ENCODE peak calls at places on chromosomes 6 and 20, in six cellular contexts. N is iPS-NIHi11, M is body of pancreas, W is GM13976, G is substantia nigra, I is NCI-H2029. T is an unnamed sample.

GRCh38 chr6:15389759-15390723 is 144.2 kb downstream of the JARID2 start:
- DNase-seq in N (peak), M (no peak), W (peak), G (no peak), I (peak), T (peak)

GRCh38 chr6:156963712-156964700 is 186.8 kb downstream of the ARID1B start:
- DNase-seq in N (no peak), M (no peak), W (no peak), G (no peak), I (no peak), T (no peak)

GRCh38 chr6:44788387-44788981 is 401.0 kb downstream of the CDC5L start:
- DNase-seq in N (no peak), M (no peak), W (no peak), G (no peak), I (no peak), T (no peak)

GRCh38 chr20:19885981-19886665 is 128.1 kb downstream of the RIN2 start:
- DNase-seq in N (no peak), M (peak), W (no peak), G (no peak), I (peak), T (peak)

GRCh38 chr6:7979831-7980230 is 69.2 kb upstream of the TXNDC5 start:
- DNase-seq in N (no peak), M (no peak), W (no peak), G (no peak), I (no peak), T (no peak)

GRCh38 chr6:143234686-143235085 is 174.0 kb downstream of the AIG1 start:
- DNase-seq in N (no peak), M (no peak), W (no peak), G (no peak), I (no peak), T (no peak)

GRCh38 chr20:2330090-2330695 is 34.4 kb downstream of the TGM3 start:
- DNase-seq in N (no peak), M (no peak), W (no peak), G (no peak), I (peak), T (no peak)

GRCh38 chr20:64193058-64193457 is 28.8 kb downstream of the MYT1 start:
- DNase-seq in N (no peak), M (no peak), W (no peak), G (no peak), I (no peak), T (no peak)

GRCh38 chr6:108353853-108354252 is 59.0 kb downstream of the AFG1L start:
- DNase-seq in N (no peak), M (no peak), W (no peak), G (no peak), I (no peak), T (no peak)

T was measured in WTC11.